ENCODE peak calls at places on chromosome 3, in four cellular contexts. K, J, O and S are unnamed samples.

GRCh38 chr3:112881891-112882290 is 35.2 kb upstream of the CD200R1L start:
- DNase-seq in J (no peak), O (no peak), K (no peak), S (no peak)

GRCh38 chr3:37892917-37893595 is 31.4 kb downstream of the CTDSPL start:
- DNase-seq in J (no peak), K (peak; percentile 87), O (no peak), S (peak; percentile 78)

GRCh38 chr3:38003371-38003816 is 12.8 kb downstream of the VILL start:
- DNase-seq in O (peak; percentile 76), J (no peak), K (peak; percentile 86), S (peak; percentile 90)

GRCh38 chr3:113626513-113627371 is 69.7 kb downstream of the USF3 start:
- DNase-seq in K (peak; percentile 82), J (no peak), O (peak; percentile 29), S (peak; percentile 82)

GRCh38 chr3:113086506-113087461 is 96.0 kb downstream of the GTPBP8 start:
- DNase-seq in K (no peak), O (no peak), J (no peak), S (no peak)

GRCh38 chr3:127762077-127762786 is 60.1 kb downstream of the MGLL start:
- DNase-seq in K (peak; percentile 81), O (no peak), J (no peak), S (peak; percentile 70)

GRCh38 chr3:183449391-183449790 is 21.0 kb upstream of the MCF2L2 start:
- DNase-seq in O (no peak), J (no peak), K (no peak), S (no peak)

GRCh38 chr3:62942761-62943160 is 67.5 kb upstream of the CADPS start:
- DNase-seq in O (no peak), J (no peak), K (no peak), S (no peak)

GRCh38 chr3:61221759-61222362 is 29.4 kb downstream of the FHIT start:
- DNase-seq in K (no peak), O (peak; percentile 17), J (no peak), S (no peak)

GRCh38 chr3:181105636-181106035 is 116.1 kb upstream of the DNAJC19 start:
- DNase-seq in O (no peak), J (no peak), K (no peak), S (no peak)

GRCh38 chr3:11638669-11639402 is 4.9 kb downstream of the VGLL4 start:
- DNase-seq in J (no peak), O (peak; percentile 51), K (no peak), S (no peak)

GRCh38 chr3:61857297-61857696 is 295.9 kb downstream of the PTPRG start:
- DNase-seq in O (no peak), K (no peak), J (no peak), S (no peak)

GRCh38 chr3:10667269-10667668 is 148.8 kb upstream of the SLC6A11 start:
- DNase-seq in K (no peak), O (no peak), J (no peak), S (no peak)

GRCh38 chr3:113185436-113185835 is 25.9 kb upstream of the BOC start:
- DNase-seq in O (no peak), K (no peak), J (no peak), S (no peak)

GRCh38 chr3:86794336-86795065 is 196.4 kb downstream of the VGLL3 start:
- DNase-seq in J (no peak), K (no peak), O (no peak), S (no peak)

GRCh38 chr3:112774293-112774926 is 72.3 kb downstream of the CD200R1L start:
- DNase-seq in J (no peak), O (no peak), K (no peak), S (no peak)

GRCh38 chr3:172246107-172246870 is 202.0 kb downstream of the GHSR start:
- DNase-seq in J (no peak), K (no peak), O (no peak), S (no peak)

GRCh38 chr3:12301031-12301430 is 12.2 kb downstream of the PPARG start:
- DNase-seq in J (no peak), K (no peak), O (no peak), S (no peak)

GRCh38 chr3:52777127-52777958 is at the start of gene ITIH1:
- DNase-seq in K (peak; percentile 58), J (no peak), O (peak; percentile 5), S (peak; percentile 63)

GRCh38 chr3:23836536-23837230 is 30.9 kb downstream of the UBE2E1 start:
- DNase-seq in O (no peak), J (no peak), K (no peak), S (no peak)

GRCh38 chr3:143627336-143627735 is 220.9 kb downstream of the SLC9A9 start:
- DNase-seq in K (no peak), O (no peak), J (no peak), S (no peak)

GRCh38 chr3:50582083-50582482 is 12.8 kb downstream of the HEMK1 start:
- DNase-seq in K (no peak), J (no peak), O (no peak), S (no peak)

GRCh38 chr3:3806092-3806491 is 6.9 kb downstream of the LRRN1 start:
- DNase-seq in O (no peak), J (no peak), K (no peak), S (no peak)

DNA sequence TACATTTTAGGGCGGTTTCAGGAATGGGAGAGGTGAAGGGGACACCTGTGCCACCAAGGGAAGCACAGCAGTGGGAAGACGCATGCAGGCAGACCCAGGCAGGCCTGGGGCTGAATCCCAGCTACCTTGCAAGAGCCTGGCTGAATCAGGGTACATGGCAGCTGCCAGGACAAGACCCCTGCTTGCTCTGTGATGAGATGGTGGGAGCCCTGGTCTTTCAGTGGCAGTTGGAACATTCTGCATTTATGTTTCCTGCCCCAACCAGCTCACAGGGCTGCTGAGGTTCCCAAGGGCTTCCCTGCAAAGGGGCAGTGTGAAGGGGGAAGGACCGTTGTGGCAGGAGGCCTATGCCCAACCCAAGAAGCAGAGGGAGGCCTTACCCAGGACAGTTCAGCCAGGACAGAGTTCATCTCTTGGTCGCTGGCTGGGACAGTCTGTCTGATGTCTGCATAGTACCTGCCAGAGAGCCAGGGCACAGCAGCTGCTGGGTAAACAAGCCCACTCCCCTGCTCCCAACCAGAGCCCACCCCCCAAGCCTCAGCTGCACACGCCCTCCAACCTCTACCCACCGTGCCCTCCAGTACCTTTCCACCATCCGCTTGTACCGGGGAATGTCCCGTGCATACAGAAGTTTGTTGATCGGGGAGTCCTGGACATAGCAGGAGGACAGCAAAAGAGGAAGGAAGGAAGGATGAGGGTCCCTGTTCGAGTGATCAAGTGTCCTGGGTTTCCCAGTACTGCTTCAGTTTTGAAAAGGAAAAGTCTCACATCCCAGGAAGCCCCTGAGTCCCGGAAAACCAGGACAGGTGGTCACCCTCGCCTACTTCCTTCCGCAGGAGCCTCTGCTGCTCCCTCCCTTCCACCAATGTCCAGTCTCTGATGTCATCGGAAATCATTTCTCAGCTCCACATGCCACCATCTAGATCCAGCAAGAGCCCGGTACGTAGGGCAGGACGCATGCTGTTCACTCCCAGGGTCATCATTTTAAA is 23.1 kb downstream of the PLXNB1 start:
- DNase-seq in K (peak; percentile 52), J (no peak), O (no peak), S (peak; percentile 51)
- H3K36me3 ChIP-seq in K (peaks cover 62% of the 10 kb centered on the region), J (peaks cover 38% of the 10 kb centered on the region), O (no peaks in the 10 kb centered on the region), S (no peaks in the 10 kb centered on the region)

DNA sequence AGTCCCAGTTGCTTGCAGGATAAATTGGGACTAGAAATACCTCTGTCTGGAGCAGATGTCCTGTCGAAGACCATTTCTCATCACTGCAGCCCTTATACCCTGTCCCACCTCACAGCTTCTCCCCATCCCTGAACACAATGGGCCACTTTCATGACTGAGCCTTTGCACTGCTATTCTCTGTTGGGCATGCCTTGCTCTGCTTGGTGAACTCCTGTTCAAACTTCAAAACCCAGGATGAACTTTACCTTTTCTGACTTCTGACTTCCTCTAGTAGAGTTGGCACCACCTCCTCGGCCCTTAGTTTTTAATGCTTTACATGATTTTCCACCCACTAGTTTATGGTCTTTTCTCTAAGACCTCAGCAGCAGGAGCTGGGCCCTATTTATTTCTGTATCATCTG is 48.4 kb downstream of the ST6GAL1 start:
- DNase-seq in K (no peak), O (no peak), J (no peak), S (no peak)
- H3K4me3 ChIP-seq in K (no peak overlapping the region), O (no peak overlapping the region), J (no peak overlapping the region), S (no peak overlapping the region)

GRCh38 chr3:165204445-165204844 is 8.3 kb upstream of the SLITRK3 start:
- DNase-seq in J (no peak), O (no peak), K (no peak), S (no peak)
- TF ChIP-seq POLR2A in J (no peak), O (no peak), K (no peak), S (no peak)

GRCh38 chr3:107916166-107916565 is 174.7 kb downstream of the CD47 start:
- DNase-seq in O (no peak), K (no peak), J (no peak), S (no peak)

GRCh38 chr3:107921083-107921482 is 169.7 kb downstream of the CD47 start:
- DNase-seq in K (no peak), J (no peak), O (no peak), S (no peak)

GRCh38 chr3:107920538-107920937 is 170.3 kb downstream of the CD47 start:
- DNase-seq in K (no peak), O (no peak), J (no peak), S (no peak)

GRCh38 chr3:107913671-107914070 is 177.2 kb downstream of the CD47 start:
- DNase-seq in K (no peak), O (no peak), J (no peak), S (no peak)

DNA sequence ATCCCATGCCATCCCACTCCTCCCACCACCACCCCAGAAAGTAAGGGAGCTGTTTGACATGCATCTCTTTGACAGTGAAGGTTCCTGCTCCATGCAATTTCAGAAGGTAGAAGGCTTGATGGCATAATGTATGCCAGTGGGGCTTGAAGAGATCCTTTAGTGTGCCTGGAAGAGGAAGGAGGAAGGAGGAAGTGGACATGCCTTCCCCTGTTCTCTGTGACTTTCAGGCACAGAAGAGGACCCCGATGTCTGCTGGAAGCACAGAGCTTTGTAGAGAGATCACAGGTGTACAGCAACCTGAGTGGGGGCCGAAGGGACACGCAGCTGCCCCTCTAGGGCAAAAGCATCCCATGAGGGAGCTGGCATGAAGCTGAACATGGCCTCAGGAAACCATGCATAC is 171.6 kb downstream of the CD47 start:
- DNase-seq in O (no peak), J (no peak), K (no peak), S (no peak)
- H3K36me3 ChIP-seq in O (no peaks in the 10 kb centered on the region), J (no peaks in the 10 kb centered on the region), K (no peaks in the 10 kb centered on the region), S (no peaks in the 10 kb centered on the region)

GRCh38 chr3:157542711-157543485 is 39.7 kb upstream of the VEPH1 start:
- DNase-seq in J (no peak), K (peak; percentile 86), O (peak; percentile 15), S (no peak)
- H3K4me3 ChIP-seq in J (peak overlapping the region; percentile 61), K (peak overlapping the region; percentile 49), O (peak overlapping the region; percentile 14), S (peak overlapping the region; percentile 55)

GRCh38 chr3:196292281-196292923 is 4.9 kb upstream of the PCYT1A start:
- DNase-seq in K (no peak), O (no peak), J (no peak), S (no peak)
- TF ChIP-seq POLR2A in K (no peak), O (no peak), J (no peak), S (no peak)

DNA sequence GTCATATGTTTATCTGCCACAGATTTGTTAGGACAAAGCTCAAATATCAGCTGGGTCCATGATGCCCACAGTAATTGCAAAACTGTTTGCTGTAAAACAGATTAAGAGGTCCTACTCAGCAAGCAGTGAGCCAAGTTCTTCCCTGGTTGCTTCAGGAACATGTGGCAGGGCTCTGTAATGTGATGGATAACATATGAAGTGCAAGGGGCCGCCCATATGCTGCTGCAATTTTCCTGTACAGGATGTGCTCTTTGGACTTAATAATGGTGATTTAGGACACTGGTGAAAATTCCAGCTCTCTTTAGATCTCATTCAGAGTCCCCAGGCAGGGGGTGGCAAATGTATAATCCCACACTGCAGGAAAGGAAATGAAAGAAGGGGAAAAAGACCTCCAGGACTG is 289.5 kb downstream of the LSAMP start:
- DNase-seq in K (no peak), J (no peak), O (no peak), S (no peak)
- H3K36me3 ChIP-seq in K (no peaks in the 10 kb centered on the region), J (no peaks in the 10 kb centered on the region), O (no peaks in the 10 kb centered on the region), S (no peaks in the 10 kb centered on the region)